ENCODE peak calls at places on chromosomes 4 and X, in eight cellular contexts. L is DND-41, F is AG09309, S is fibroblast of pulmonary artery, V is PC-3, I is heart right ventricle, K is WERI-Rb-1, N is astrocyte of the spinal cord. W is an unnamed sample.

GRCh38 chrX:18271309-18271708 is 50.6 kb upstream of the BEND2 start:
- DNase-seq in S (no peak), K (no peak), F (no peak), I (no peak), V (no peak), N (no peak), L (no peak), W (no peak)

GRCh38 chr4:89434364-89434988 is 126.9 kb upstream of the GPRIN3 start:
- DNase-seq in F (peak), K (no peak), V (peak), N (peak), L (peak), I (no peak), S (peak), W (no peak)

GRCh38 chrX:10612215-10612614 is 8.2 kb downstream of the MID1 start:
- DNase-seq in S (peak), L (no peak), N (peak), K (no peak), V (peak), I (no peak), F (no peak), W (peak)

GRCh38 chrX:115018944-115019343 is 1.5 kb upstream of the IL13RA2 start:
- DNase-seq in V (peak), F (no peak), I (no peak), N (no peak), L (no peak), S (no peak), K (no peak), W (no peak)

GRCh38 chr4:118351851-118352827 is 664 bp downstream of the PRSS12 start:
- DNase-seq in N (peak), F (no peak), L (no peak), I (no peak), K (peak), V (no peak), S (peak), W (no peak)

GRCh38 chr4:90002406-90003040 is 107.9 kb downstream of the MMRN1 start:
- DNase-seq in F (no peak), I (no peak), N (no peak), K (no peak), S (no peak), V (no peak), L (no peak), W (no peak)

GRCh38 chr4:1411436-1412375 is 5.5 kb upstream of the NKX1-1 start:
- DNase-seq in F (no peak), V (no peak), N (no peak), K (no peak), I (no peak), S (no peak), L (no peak), W (no peak)

GRCh38 chr4:177005801-177006230 is 213.1 kb upstream of the VEGFC start:
- DNase-seq in S (peak), N (peak), L (peak), K (no peak), I (no peak), F (peak), V (peak), W (peak)

GRCh38 chr4:145179201-145179860 is 1.1 kb downstream of the OTUD4 start:
- DNase-seq in V (peak), N (peak), F (no peak), K (peak), S (peak), L (peak), I (peak), W (no peak)

GRCh38 chr4:38030023-38030422 is 69.8 kb downstream of the PTTG2 start:
- DNase-seq in I (no peak), V (no peak), N (peak), K (no peak), L (no peak), S (peak), F (no peak), W (peak)

GRCh38 chr4:168560184-168560834 is 63.5 kb downstream of the PALLD start:
- DNase-seq in I (no peak), S (no peak), N (peak), L (no peak), V (peak), F (no peak), K (no peak), W (no peak)

GRCh38 chr4:99029852-99030251 is 34.3 kb downstream of the METAP1 start:
- DNase-seq in L (no peak), N (no peak), I (no peak), F (no peak), V (no peak), K (no peak), S (no peak), W (no peak)

GRCh38 chr4:189202182-189202868 is 738.3 kb upstream of the FRG1 start:
- DNase-seq in S (peak), I (peak), L (peak), F (peak), V (peak), N (peak), K (peak), W (no peak)

GRCh38 chr4:74088396-74088795 is 10.6 kb downstream of the CXCL2 start:
- DNase-seq in F (no peak), I (no peak), L (no peak), S (no peak), K (no peak), N (no peak), V (no peak), W (no peak)

GRCh38 chr4:130074096-130074495 is 978.1 kb downstream of the C4orf33 start:
- DNase-seq in L (no peak), F (no peak), V (no peak), S (no peak), N (no peak), I (no peak), K (no peak), W (no peak)

GRCh38 chr4:147753047-147753446 is 21.2 kb downstream of the ARHGAP10 start:
- DNase-seq in I (no peak), L (no peak), N (no peak), S (no peak), K (no peak), V (no peak), F (no peak), W (no peak)

GRCh38 chrX:34877451-34877850 is 65.1 kb upstream of the FAM47B start:
- DNase-seq in L (no peak), K (no peak), N (peak), F (no peak), I (no peak), S (peak), V (no peak), W (no peak)

GRCh38 chr4:140635606-140636005 is 66.8 kb upstream of the UCP1 start:
- DNase-seq in K (no peak), N (peak), L (no peak), S (peak), V (peak), F (no peak), I (no peak), W (no peak)

GRCh38 chr4:127284236-127284635 is 348.5 kb upstream of the INTU start:
- DNase-seq in K (no peak), V (no peak), L (no peak), I (no peak), F (no peak), N (no peak), S (peak), W (no peak)

GRCh38 chr4:126916626-126917140 is 716.1 kb upstream of the INTU start:
- DNase-seq in I (no peak), S (peak), V (no peak), N (peak), F (peak), L (no peak), K (no peak), W (peak)

GRCh38 chrX:9911479-9911878 is 55.7 kb upstream of the CLDN34 start:
- DNase-seq in I (no peak), N (peak), L (no peak), V (peak), F (no peak), K (no peak), S (peak), W (no peak)

GRCh38 chr4:81260443-81261102 is 45.6 kb upstream of the PRKG2 start:
- DNase-seq in F (no peak), I (no peak), N (no peak), V (peak), K (no peak), S (peak), L (no peak), W (no peak)

GRCh38 chrX:110665223-110665622 is 130.4 kb downstream of the CHRDL1 start:
- DNase-seq in S (no peak), N (no peak), L (no peak), F (no peak), V (no peak), I (no peak), K (no peak), W (no peak)

GRCh38 chr4:5747746-5748365 is 36.9 kb downstream of the EVC start:
- DNase-seq in I (peak), F (peak), K (no peak), L (no peak), S (peak), V (peak), N (peak), W (peak)

GRCh38 chr4:147969573-147969972 is 237.7 kb downstream of the ARHGAP10 start:
- DNase-seq in I (no peak), S (no peak), K (no peak), N (no peak), V (no peak), F (no peak), L (no peak), W (no peak)

GRCh38 chr4:99763635-99764101 is 53.0 kb upstream of the DAPP1 start:
- DNase-seq in N (peak), S (peak), L (no peak), V (peak), F (peak), I (no peak), K (no peak), W (peak)

GRCh38 chr4:109877400-109877799 is 29.5 kb downstream of the LRIT3 start:
- DNase-seq in S (no peak), I (no peak), F (no peak), V (no peak), K (no peak), L (no peak), N (no peak), W (no peak)

GRCh38 chrX:46298821-46299220 is 246.4 kb downstream of the ZNF674 start:
- DNase-seq in S (no peak), F (peak), V (no peak), N (peak), K (no peak), I (no peak), L (no peak), W (peak)

GRCh38 chr4:4912155-4912554 is 52.7 kb downstream of the MSX1 start:
- DNase-seq in I (no peak), K (no peak), L (no peak), N (no peak), S (no peak), F (no peak), V (no peak), W (no peak)

GRCh38 chr4:122977103-122977502 is 54.7 kb upstream of the NUDT6 start:
- DNase-seq in N (no peak), L (no peak), F (no peak), I (no peak), K (no peak), V (no peak), S (no peak), W (no peak)

GRCh38 chr4:108693819-108694218 is 43.4 kb downstream of the OSTC start:
- DNase-seq in L (no peak), V (no peak), K (no peak), S (peak), I (no peak), N (no peak), F (no peak), W (no peak)

GRCh38 chr4:150126880-150127236 is 48.6 kb downstream of the DCLK2 start:
- DNase-seq in L (no peak), S (peak), N (peak), K (no peak), V (peak), I (no peak), F (no peak), W (no peak)

GRCh38 chrX:71105638-71106037 is 902 bp downstream of the CXorf65 start:
- DNase-seq in I (no peak), L (no peak), K (no peak), N (no peak), F (no peak), S (no peak), V (no peak), W (no peak)

GRCh38 chrX:69505772-69506616 is 1.9 kb downstream of the NALF2 start:
- DNase-seq in I (no peak), F (no peak), V (no peak), S (no peak), L (no peak), N (no peak), K (no peak), W (no peak)
- H3K4me3 ChIP-seq in I (peak), F (no peak), V (no peak), S (no peak), L (no peak), N (no peak), K (peak), W (no peak)

GRCh38 chr4:25212822-25213221 is 21.0 kb upstream of the PI4K2B start:
- DNase-seq in K (no peak), L (no peak), N (no peak), F (no peak), S (no peak), I (no peak), V (no peak), W (no peak)
- H3K4me3 ChIP-seq in K (no peak), L (no peak), N (no peak), F (no peak), S (no peak), I (no peak), V (no peak), W (no peak)

GRCh38 chr4:3286335-3287175 is 6.3 kb upstream of the RGS12 start:
- DNase-seq in L (no peak), N (no peak), K (no peak), I (no peak), V (no peak), S (peak), F (no peak), W (no peak)
- H3K4me3 ChIP-seq in L (no peak), N (no peak), K (no peak), I (no peak), V (peak), S (no peak), F (no peak), W (no peak)

GRCh38 chr4:157127571-157127970 is 51.6 kb downstream of the GLRB start:
- DNase-seq in S (no peak), F (no peak), L (no peak), I (no peak), K (no peak), N (no peak), V (no peak), W (no peak)
- H3K4me3 ChIP-seq in S (no peak), F (no peak), L (no peak), I (no peak), K (no peak), N (no peak), V (no peak), W (no peak)